ENCODE peak calls at places on chromosomes 3 and 15, in eight cellular contexts. G, H, C, K, I, B, A and V are unnamed samples.

GRCh38 chr15:41944313-41944940 is 27.9 kb downstream of the EHD4 start:
- DNase-seq in C (no peak), H (no peak), K (peak; percentile 37), G (peak; percentile 49), A (no peak), B (peak; percentile 70), I (no peak), V (peak; percentile 82)

GRCh38 chr3:21357241-21357640 is 393.8 kb downstream of the ZNF385D start:
- DNase-seq in I (no peak), B (no peak), C (no peak), A (no peak), G (no peak), H (no peak), K (no peak), V (no peak)

GRCh38 chr15:32774022-32774421 is 56.2 kb downstream of the GREM1 start:
- DNase-seq in H (no peak), B (peak; percentile 38), G (peak; percentile 90), A (no peak), C (no peak), K (no peak), I (no peak), V (no peak)

GRCh38 chr3:141737108-141737507 is 990 bp upstream of the RNF7 start:
- DNase-seq in C (no peak), G (no peak), H (no peak), I (no peak), A (no peak), B (no peak), K (no peak), V (no peak)

GRCh38 chr3:60010778-60011177 is 961.0 kb upstream of the CFAP20DC start:
- DNase-seq in B (no peak), C (no peak), K (no peak), A (no peak), G (no peak), I (no peak), H (peak; percentile 65), V (no peak)

GRCh38 chr15:40936234-40936708 is 7.1 kb downstream of the DLL4 start:
- DNase-seq in B (no peak), I (no peak), H (no peak), G (no peak), K (no peak), A (no peak), C (no peak), V (no peak)

GRCh38 chr15:40344631-40345120 is 3.9 kb upstream of the CCDC9B start:
- DNase-seq in B (peak; percentile 45), I (peak; percentile 81), C (no peak), A (peak; percentile 87), H (no peak), G (peak; percentile 55), K (no peak), V (peak; percentile 36)

GRCh38 chr3:120160050-120160449 is 65.8 kb upstream of the GSK3B start:
- DNase-seq in A (no peak), G (peak; percentile 76), H (no peak), C (no peak), B (no peak), I (no peak), K (peak; percentile 61), V (no peak)

GRCh38 chr15:80455051-80455648 is 51.0 kb downstream of the ARNT2 start:
- DNase-seq in G (no peak), H (no peak), K (no peak), C (no peak), I (no peak), B (no peak), A (no peak), V (no peak)

GRCh38 chr15:71598741-71599140 is 211.6 kb upstream of the NR2E3 start:
- DNase-seq in B (no peak), I (no peak), G (no peak), H (no peak), K (no peak), A (no peak), C (no peak), V (no peak)

GRCh38 chr15:44666208-44667038 is 3.0 kb upstream of the SPG11 start:
- DNase-seq in H (peak; percentile 62), B (no peak), I (no peak), C (no peak), K (no peak), A (no peak), G (no peak), V (no peak)

GRCh38 chr15:69398541-69398940 is 15.6 kb upstream of the KIF23 start:
- DNase-seq in A (no peak), G (no peak), I (no peak), B (no peak), K (no peak), H (no peak), C (no peak), V (no peak)

GRCh38 chr3:66415867-66416428 is 84.9 kb downstream of the LRIG1 start:
- DNase-seq in K (no peak), A (no peak), C (no peak), H (no peak), B (no peak), G (no peak), I (no peak), V (no peak)

GRCh38 chr15:52735231-52736089 is 54.7 kb downstream of the ONECUT1 start:
- DNase-seq in B (peak; percentile 73), G (peak; percentile 83), K (peak; percentile 78), H (peak; percentile 64), C (peak; percentile 25), I (peak; percentile 79), A (peak; percentile 71), V (peak; percentile 85)

GRCh38 chr15:91853968-91854943 is 748 bp downstream of the SLCO3A1 start:
- DNase-seq in I (no peak), C (no peak), H (no peak), G (peak; percentile 48), A (peak; percentile 88), B (no peak), K (no peak), V (no peak)

GRCh38 chr15:99504071-99504822 is 61.5 kb upstream of the MEF2A start:
- DNase-seq in I (no peak), C (no peak), A (no peak), B (no peak), G (no peak), K (no peak), H (no peak), V (no peak)

GRCh38 chr3:59300727-59301134 is 250.9 kb upstream of the CFAP20DC start:
- DNase-seq in G (no peak), C (no peak), I (no peak), K (no peak), A (no peak), H (no peak), B (no peak), V (no peak)

GRCh38 chr3:195069501-195070251 is 201.3 kb downstream of the XXYLT1 start:
- DNase-seq in G (no peak), B (no peak), K (no peak), A (no peak), H (no peak), C (no peak), I (no peak), V (no peak)

GRCh38 chr3:40267940-40268707 is 41.4 kb upstream of the EIF1B start:
- DNase-seq in G (no peak), A (peak; percentile 58), I (no peak), B (no peak), H (no peak), C (no peak), K (no peak), V (no peak)

GRCh38 chr3:43559961-43560360 is 61.9 kb downstream of the ANO10 start:
- DNase-seq in B (no peak), G (no peak), C (no peak), H (no peak), I (no peak), A (no peak), K (no peak), V (no peak)

DNA sequence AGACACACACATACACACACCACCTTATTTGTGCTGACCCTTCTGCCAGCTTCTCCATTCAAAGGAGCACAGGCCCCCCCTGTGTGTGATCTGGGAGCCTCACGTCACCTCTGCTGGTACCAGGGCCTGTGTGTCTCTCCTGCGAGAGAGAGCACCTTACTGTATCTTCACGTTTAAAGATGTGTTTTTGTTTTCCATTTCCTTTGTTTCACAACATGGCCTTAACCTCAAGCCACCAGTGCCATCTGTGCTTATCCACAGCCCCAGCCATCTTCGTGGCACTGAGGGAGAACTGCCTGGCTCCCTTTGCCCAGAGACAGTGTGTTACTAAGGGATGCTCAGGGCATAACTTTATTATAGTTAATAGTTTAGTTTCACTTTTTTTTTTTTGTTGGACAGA is 52.3 kb downstream of the ABHD2 start:
- DNase-seq in H (no peak), C (no peak), G (no peak), K (no peak), A (no peak), B (no peak), I (no peak), V (no peak)
- H3K4me1 ChIP-seq in H (no peaks in the 10 kb centered on the region), C (no peaks in the 10 kb centered on the region), G (peaks cover 35% of the 10 kb centered on the region), K (no peaks in the 10 kb centered on the region), A (peaks cover 49% of the 10 kb centered on the region), B (peaks cover 72% of the 10 kb centered on the region), I (no peaks in the 10 kb centered on the region), V (peaks cover 38% of the 10 kb centered on the region)

DNA sequence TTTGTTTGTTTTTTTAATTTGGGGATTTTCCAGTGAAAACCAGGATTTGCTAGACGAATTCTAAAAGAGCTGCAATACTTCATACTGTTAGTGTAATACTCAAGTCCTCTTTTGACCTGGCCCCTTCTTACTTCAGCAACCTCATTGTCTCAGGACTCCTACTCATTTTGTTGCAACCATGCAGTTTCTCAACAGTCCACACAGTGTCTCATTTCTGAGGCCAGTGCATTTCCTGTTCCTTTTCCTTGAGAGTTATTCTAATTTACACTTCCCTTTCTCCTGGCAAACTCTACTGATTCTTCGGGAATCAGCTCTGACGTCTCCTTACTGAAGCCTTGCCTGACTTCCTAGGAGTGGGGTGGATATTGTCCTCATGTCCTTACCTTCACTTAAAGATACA is 35.6 kb downstream of the NSUN3 start:
- DNase-seq in G (no peak), H (no peak), I (no peak), C (no peak), B (no peak), A (no peak), K (no peak), V (peak; percentile 5)
- TF ChIP-seq MAX in G (no peak), H (no peak), I (no peak), C (no peak), B (no peak), A (no peak), K (no peak), V (no peak)

DNA sequence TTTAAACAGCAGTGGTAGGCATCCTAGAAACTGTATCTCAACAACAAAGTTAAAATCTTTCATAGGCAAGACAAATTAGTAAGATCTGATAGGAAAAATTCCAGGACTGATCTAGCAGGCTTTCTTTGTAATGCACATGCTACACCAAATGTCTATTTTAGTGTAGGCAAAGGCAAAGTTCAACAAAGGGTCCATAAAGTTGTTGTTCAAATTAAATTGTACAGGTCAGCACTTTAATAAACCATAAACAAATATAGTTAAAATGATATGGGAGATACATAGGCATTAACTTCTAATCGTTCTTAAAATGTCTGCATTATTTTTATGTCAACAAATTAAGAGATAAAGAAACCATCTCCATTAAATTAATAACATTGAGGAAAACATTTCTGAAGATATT is 413.0 kb downstream of the TUSC7 start:
- DNase-seq in C (no peak), K (no peak), H (no peak), B (no peak), A (no peak), G (no peak), I (no peak), V (no peak)
- H3K4me3 ChIP-seq in C (no peak overlapping the region), K (no peak overlapping the region), H (no peak overlapping the region), B (no peak overlapping the region), A (no peak overlapping the region), G (no peak overlapping the region), I (no peak overlapping the region), V (no peak overlapping the region)

GRCh38 chr3:172082820-172083513 is 43.6 kb downstream of the FNDC3B start:
- DNase-seq in G (no peak), A (no peak), C (no peak), K (no peak), H (no peak), I (no peak), B (no peak), V (no peak)
- H3K4me1 ChIP-seq in G (peaks cover 75% of the 10 kb centered on the region), A (peaks cover 32% of the 10 kb centered on the region), C (peaks cover 7% of the 10 kb centered on the region), K (peaks cover 4% of the 10 kb centered on the region), H (peaks cover 14% of the 10 kb centered on the region), I (peaks cover 45% of the 10 kb centered on the region), B (peaks cover 100% of the 10 kb centered on the region), V (peaks cover 11% of the 10 kb centered on the region)